ENCODE peak calls at places on chromosomes 4 and X, in five cellular contexts. R, T, K, G and S are unnamed samples.

GRCh38 chr4:167021545-167022155 is 212.6 kb downstream of the SPOCK3 start:
- DNase-seq in R (peak), T (peak), K (peak), G (peak), S (peak)

GRCh38 chr4:72857787-72858186 is 211.7 kb downstream of the COX18 start:
- DNase-seq in R (no peak), T (no peak), K (no peak), G (no peak), S (no peak)

GRCh38 chr4:111806331-111806730 is 338.9 kb upstream of the FAM241A start:
- DNase-seq in R (peak), T (no peak), K (peak), G (no peak), S (peak)

GRCh38 chr4:89356086-89356485 is 48.5 kb upstream of the GPRIN3 start:
- DNase-seq in R (no peak), T (no peak), K (no peak), G (no peak), S (no peak)

GRCh38 chrX:56766554-56767412 is 37.7 kb downstream of the NBDY start:
- DNase-seq in R (no peak), T (no peak), K (no peak), G (no peak), S (peak)

GRCh38 chr4:83285022-83285387 is 407 bp upstream of the COQ2 start:
- DNase-seq in R (no peak), T (peak), K (peak), G (no peak), S (no peak)

GRCh38 chrX:96611619-96612362 is 72.9 kb upstream of the DIAPH2 start:
- DNase-seq in R (no peak), T (no peak), K (no peak), G (no peak), S (no peak)

GRCh38 chr4:25306658-25307057 is 5.9 kb upstream of the ZCCHC4 start:
- DNase-seq in R (no peak), T (no peak), K (no peak), G (no peak), S (no peak)

GRCh38 chr4:164318350-164318749 is 435.6 kb upstream of the SMIM31 start:
- DNase-seq in R (no peak), T (no peak), K (no peak), G (no peak), S (no peak)

GRCh38 chrX:138287200-138287865 is 424.2 kb downstream of the FGF13 start:
- DNase-seq in R (no peak), T (no peak), K (no peak), G (no peak), S (no peak)

DNA sequence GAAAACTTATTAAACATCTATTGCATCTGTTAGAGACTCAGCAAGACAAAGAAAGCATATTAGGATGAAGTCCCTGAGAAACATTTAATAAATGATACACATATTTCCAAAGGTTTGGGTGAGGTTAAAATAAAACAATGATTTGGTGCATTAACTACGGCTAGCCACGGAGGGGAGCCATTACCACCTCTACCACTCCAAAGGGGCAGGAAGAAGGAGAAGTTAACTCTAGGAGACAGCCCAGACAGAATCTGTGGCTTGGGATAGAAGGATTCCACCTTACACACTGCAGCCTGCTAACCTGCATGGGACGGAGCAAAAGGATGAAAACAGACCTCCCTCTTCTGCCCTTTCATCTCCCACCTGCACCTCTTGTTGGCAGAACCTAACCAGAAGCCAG is 189.1 kb upstream of the C1QTNF7 start:
- DNase-seq in R (peak), T (peak), K (peak), G (no peak), S (peak)
- TF ChIP-seq HDAC2 in R (no peak), T (no peak), K (no peak), G (no peak), S (no peak)

DNA sequence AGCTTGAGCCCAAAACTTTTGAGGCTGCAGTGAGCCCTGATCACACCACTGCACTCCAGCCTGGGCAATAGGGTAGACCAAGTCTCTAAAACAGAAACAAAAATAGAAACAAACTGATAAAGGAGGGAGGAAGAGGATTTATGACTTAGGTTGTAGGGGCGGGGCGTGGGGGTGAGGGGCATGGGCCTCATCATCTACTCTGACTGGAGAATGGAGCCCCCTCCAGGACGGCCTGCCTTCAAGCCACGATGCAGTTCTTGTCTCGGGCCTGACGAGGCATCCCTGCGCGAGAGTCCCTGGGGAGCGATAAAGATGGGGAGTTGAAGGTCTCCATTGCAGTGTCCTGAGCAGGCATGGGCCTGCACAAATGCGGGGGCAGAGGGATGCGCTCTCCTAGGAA is 3.7 kb downstream of the PLP2 start:
- DNase-seq in R (no peak), T (peak), K (no peak), G (no peak), S (no peak)
- TF ChIP-seq HDAC2 in R (no peak), T (no peak), K (no peak), G (no peak), S (no peak)

GRCh38 chr4:3374011-3374645 is 67.6 kb upstream of the HGFAC start:
- DNase-seq in R (no peak), T (no peak), K (no peak), G (no peak), S (no peak)

GRCh38 chr4:3377557-3377956 is 64.2 kb upstream of the HGFAC start:
- DNase-seq in R (no peak), T (no peak), K (no peak), G (no peak), S (no peak)

GRCh38 chr4:3374667-3375066 is 67.1 kb upstream of the HGFAC start:
- DNase-seq in R (no peak), T (no peak), K (no peak), G (no peak), S (no peak)

GRCh38 chr4:3376266-3376665 is 65.5 kb upstream of the HGFAC start:
- DNase-seq in R (no peak), T (no peak), K (no peak), G (no peak), S (no peak)

GRCh38 chr4:3375688-3376087 is 66.1 kb upstream of the HGFAC start:
- DNase-seq in R (no peak), T (no peak), K (peak), G (no peak), S (no peak)
- TF ChIP-seq HDAC2 in R (no peak), T (no peak), K (no peak), G (no peak), S (no peak)

DNA sequence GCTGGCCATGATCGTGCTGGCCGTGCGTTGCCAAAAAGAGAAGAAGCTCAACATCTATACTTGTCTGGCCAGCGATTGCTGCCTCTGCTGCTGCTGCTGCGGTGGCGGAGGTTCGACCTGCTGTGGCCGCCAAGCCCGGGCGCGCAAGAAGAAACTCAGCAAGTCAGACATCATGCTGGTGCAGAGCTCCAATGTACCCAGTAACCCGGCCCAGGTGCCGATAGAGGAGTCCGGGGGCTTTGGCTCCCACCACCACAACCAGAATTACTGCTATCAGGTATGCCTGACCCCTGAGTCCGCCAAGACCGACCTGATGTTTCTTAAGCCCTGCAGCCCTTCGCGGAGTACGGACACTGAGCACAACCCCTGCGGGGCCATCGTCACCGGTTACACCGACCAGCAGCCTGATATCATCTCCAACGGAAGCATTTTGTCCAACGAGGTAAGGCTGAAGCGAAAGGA is 3.3 kb downstream of the PCDH10 start:
- DNase-seq in R (no peak), T (no peak), K (no peak), G (no peak), S (no peak)
- TF ChIP-seq HDAC2 in R (no peak), T (no peak), K (no peak), G (no peak), S (no peak)

GRCh38 chr4:22389240-22389871 is 126.5 kb downstream of the ADGRA3 start:
- DNase-seq in R (peak), T (peak), K (peak), G (no peak), S (no peak)
- TF ChIP-seq HDAC2 in R (no peak), T (no peak), K (no peak), G (no peak), S (no peak)

DNA sequence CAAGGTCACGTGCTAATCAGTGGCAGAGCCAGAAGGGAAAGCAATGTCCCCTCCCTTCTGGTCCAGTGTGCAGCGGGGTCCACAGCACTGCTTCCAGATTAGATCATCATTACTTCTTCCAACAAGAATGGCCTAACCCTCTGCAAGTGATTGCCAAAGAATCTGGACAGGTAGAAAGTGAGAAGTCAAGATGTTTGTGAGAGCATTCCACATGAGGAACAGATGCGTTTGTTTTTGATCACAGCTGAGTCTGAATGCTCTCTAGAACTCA is 147.7 kb downstream of the SHROOM3 start:
- DNase-seq in R (no peak), T (no peak), K (no peak), G (no peak), S (no peak)
- TF ChIP-seq HDAC2 in R (no peak), T (no peak), K (no peak), G (no peak), S (no peak)

DNA sequence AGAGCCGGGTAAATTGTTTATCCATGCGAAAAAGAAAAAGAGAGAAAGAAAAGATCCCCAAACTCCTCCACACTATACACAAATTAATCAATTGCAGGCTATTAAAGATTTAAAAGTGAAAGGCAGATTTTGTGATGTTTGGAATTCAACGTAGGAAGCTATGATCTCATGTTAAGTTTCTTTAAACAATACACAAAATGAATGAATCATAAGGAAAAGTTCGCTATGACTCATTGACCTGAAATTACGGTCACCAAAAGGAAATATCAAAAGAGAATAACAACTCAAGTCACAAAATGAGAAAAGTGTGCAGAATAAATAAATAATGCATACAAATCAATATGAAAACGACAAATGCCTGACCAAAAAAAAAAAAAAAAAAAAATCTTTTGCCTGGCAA is 28.6 kb downstream of the CLNK start:
- DNase-seq in R (no peak), T (no peak), K (no peak), G (no peak), S (no peak)
- TF ChIP-seq HDAC2 in R (no peak), T (no peak), K (no peak), G (no peak), S (no peak)

GRCh38 chrX:68789966-68790365 is 38.9 kb upstream of the EFNB1 start:
- DNase-seq in R (no peak), T (no peak), K (no peak), G (no peak), S (no peak)

GRCh38 chrX:68792083-68792482 is 36.7 kb upstream of the EFNB1 start:
- DNase-seq in R (no peak), T (no peak), K (no peak), G (no peak), S (no peak)

GRCh38 chrX:68795741-68796140 is 33.1 kb upstream of the EFNB1 start:
- DNase-seq in R (no peak), T (no peak), K (no peak), G (no peak), S (no peak)

DNA sequence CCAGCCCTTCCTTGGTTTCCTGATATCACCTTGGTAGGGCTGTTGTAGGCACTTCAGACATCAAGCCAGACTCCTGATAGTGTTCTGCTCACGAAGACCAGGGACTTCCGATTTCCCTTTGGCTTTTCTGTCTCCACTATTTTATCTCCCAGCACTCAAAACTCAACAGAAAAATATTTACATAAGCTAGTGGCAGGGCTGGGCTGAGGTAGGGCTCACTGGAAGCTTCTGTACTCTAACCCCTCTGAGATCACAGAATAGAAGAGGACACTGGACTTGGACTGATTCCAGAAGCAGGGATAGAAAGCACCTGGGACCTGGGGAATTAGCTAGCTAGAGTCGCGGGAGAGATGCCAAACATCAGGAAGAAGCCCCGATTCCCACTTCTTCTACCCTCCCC is 34.3 kb upstream of the EFNB1 start:
- DNase-seq in R (peak), T (no peak), K (no peak), G (no peak), S (no peak)
- TF ChIP-seq HDAC2 in R (peak), T (no peak), K (no peak), G (no peak), S (no peak)

GRCh38 chrX:71989768-71990167 is 79.1 kb downstream of the NHSL2 start:
- DNase-seq in R (no peak), T (no peak), K (peak), G (no peak), S (no peak)
- TF ChIP-seq HDAC2 in R (no peak), T (no peak), K (no peak), G (no peak), S (no peak)

DNA sequence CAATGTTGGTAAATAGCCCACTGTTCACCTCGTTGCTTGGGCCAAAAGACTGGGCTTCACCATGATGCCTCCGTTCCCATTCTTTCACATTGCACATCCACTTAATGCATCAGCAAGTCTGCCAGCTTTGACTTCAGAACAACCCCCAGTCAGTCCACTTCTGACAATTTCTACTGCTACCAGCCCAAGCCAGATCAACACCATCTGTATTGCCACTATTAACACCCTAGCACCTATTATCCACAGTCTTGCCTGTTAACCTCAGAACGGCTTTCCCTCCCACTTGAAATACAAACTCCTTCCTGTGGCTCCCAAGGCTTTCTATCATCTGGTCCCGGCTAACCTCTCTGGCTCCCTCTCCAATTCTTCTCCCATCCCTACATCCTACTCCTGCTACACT is 95.7 kb downstream of the SH3RF1 start:
- DNase-seq in R (no peak), T (no peak), K (no peak), G (no peak), S (no peak)
- TF ChIP-seq HDAC2 in R (no peak), T (no peak), K (no peak), G (no peak), S (no peak)